ENCODE peak calls at places on chromosomes 12 and 14, in ten cellular contexts. One of them, this sample, is unnamed.
A peak's percentile ranks its signal among the peaks of the same experiment; 100 is the strongest.

GRCh38 chr12:113056631-113057488 is at the start of gene DTX1:
- DNase-seq in H54: no peak
- DNase-seq in stimulated activated CD4-positive, alpha-beta T cell treated with anti-CD3 and anti-CD28 coated beads, TNF-alpha, amount 100 ng/mL, for 48 hours: no peak
- DNase-seq in ELF-1: no peak
- DNase-seq in stimulated activated CD8-positive, alpha-beta memory T cell treated with anti-CD3 and anti-CD28 coated beads, Interleukin-2, amount 100 ng/mL, for 1 hour: no peak
- DNase-seq in NCI-H2029: no peak
- DNase-seq in fibroblast of lung: peak; percentile 3
- DNase-seq in activated CD8-positive, alpha-beta memory T cell treated with anti-CD3 and anti-CD28 coated beads, Interleukin-2, amount 50 U/mL, for 48 hours: no peak
- DNase-seq in endothelial cell: no peak
- DNase-seq in amniotic stem cell: no peak
- DNase-seq in this sample: no peak

GRCh38 chr12:4273651-4274395 is at the start of gene CCND2:
- DNase-seq in amniotic stem cell: no peak
- DNase-seq in activated CD8-positive, alpha-beta memory T cell treated with anti-CD3 and anti-CD28 coated beads, Interleukin-2, amount 50 U/mL, for 48 hours: peak; percentile 88
- DNase-seq in ELF-1: peak; percentile 91
- DNase-seq in NCI-H2029: no peak
- DNase-seq in stimulated activated CD8-positive, alpha-beta memory T cell treated with anti-CD3 and anti-CD28 coated beads, Interleukin-2, amount 100 ng/mL, for 1 hour: peak; percentile 50
- DNase-seq in stimulated activated CD4-positive, alpha-beta T cell treated with anti-CD3 and anti-CD28 coated beads, TNF-alpha, amount 100 ng/mL, for 48 hours: peak; percentile 77
- DNase-seq in H54: peak; percentile 27
- DNase-seq in fibroblast of lung: peak; percentile 68
- DNase-seq in endothelial cell: peak; percentile 66
- DNase-seq in this sample: peak; percentile 72

GRCh38 chr12:124082676-124083075 is 109.7 kb downstream of the ZNF664 start:
- DNase-seq in stimulated activated CD8-positive, alpha-beta memory T cell treated with anti-CD3 and anti-CD28 coated beads, Interleukin-2, amount 100 ng/mL, for 1 hour: no peak
- DNase-seq in stimulated activated CD4-positive, alpha-beta T cell treated with anti-CD3 and anti-CD28 coated beads, TNF-alpha, amount 100 ng/mL, for 48 hours: no peak
- DNase-seq in activated CD8-positive, alpha-beta memory T cell treated with anti-CD3 and anti-CD28 coated beads, Interleukin-2, amount 50 U/mL, for 48 hours: no peak
- DNase-seq in amniotic stem cell: no peak
- DNase-seq in fibroblast of lung: no peak
- DNase-seq in H54: no peak
- DNase-seq in NCI-H2029: no peak
- DNase-seq in endothelial cell: no peak
- DNase-seq in ELF-1: no peak
- DNase-seq in this sample: no peak

GRCh38 chr12:89468648-89469326 is 55.8 kb downstream of the GALNT4 start:
- DNase-seq in activated CD8-positive, alpha-beta memory T cell treated with anti-CD3 and anti-CD28 coated beads, Interleukin-2, amount 50 U/mL, for 48 hours: no peak
- DNase-seq in stimulated activated CD4-positive, alpha-beta T cell treated with anti-CD3 and anti-CD28 coated beads, TNF-alpha, amount 100 ng/mL, for 48 hours: no peak
- DNase-seq in stimulated activated CD8-positive, alpha-beta memory T cell treated with anti-CD3 and anti-CD28 coated beads, Interleukin-2, amount 100 ng/mL, for 1 hour: no peak
- DNase-seq in amniotic stem cell: no peak
- DNase-seq in NCI-H2029: no peak
- DNase-seq in ELF-1: no peak
- DNase-seq in endothelial cell: no peak
- DNase-seq in H54: no peak
- DNase-seq in fibroblast of lung: no peak
- DNase-seq in this sample: peak; percentile 3

GRCh38 chr12:124847113-124847512 is 16.6 kb downstream of the SCARB1 start:
- DNase-seq in stimulated activated CD8-positive, alpha-beta memory T cell treated with anti-CD3 and anti-CD28 coated beads, Interleukin-2, amount 100 ng/mL, for 1 hour: no peak
- DNase-seq in amniotic stem cell: no peak
- DNase-seq in NCI-H2029: no peak
- DNase-seq in fibroblast of lung: no peak
- DNase-seq in endothelial cell: no peak
- DNase-seq in stimulated activated CD4-positive, alpha-beta T cell treated with anti-CD3 and anti-CD28 coated beads, TNF-alpha, amount 100 ng/mL, for 48 hours: no peak
- DNase-seq in ELF-1: no peak
- DNase-seq in H54: no peak
- DNase-seq in activated CD8-positive, alpha-beta memory T cell treated with anti-CD3 and anti-CD28 coated beads, Interleukin-2, amount 50 U/mL, for 48 hours: no peak
- DNase-seq in this sample: no peak

GRCh38 chr14:53528114-53528513 is 375.0 kb upstream of the DDHD1 start:
- DNase-seq in stimulated activated CD4-positive, alpha-beta T cell treated with anti-CD3 and anti-CD28 coated beads, TNF-alpha, amount 100 ng/mL, for 48 hours: no peak
- DNase-seq in H54: no peak
- DNase-seq in endothelial cell: no peak
- DNase-seq in fibroblast of lung: peak; percentile 18
- DNase-seq in NCI-H2029: no peak
- DNase-seq in amniotic stem cell: no peak
- DNase-seq in ELF-1: no peak
- DNase-seq in activated CD8-positive, alpha-beta memory T cell treated with anti-CD3 and anti-CD28 coated beads, Interleukin-2, amount 50 U/mL, for 48 hours: no peak
- DNase-seq in stimulated activated CD8-positive, alpha-beta memory T cell treated with anti-CD3 and anti-CD28 coated beads, Interleukin-2, amount 100 ng/mL, for 1 hour: no peak
- DNase-seq in this sample: no peak

GRCh38 chr12:65695077-65695865 is 129.0 kb upstream of the HMGA2 start:
- DNase-seq in ELF-1: no peak
- DNase-seq in stimulated activated CD8-positive, alpha-beta memory T cell treated with anti-CD3 and anti-CD28 coated beads, Interleukin-2, amount 100 ng/mL, for 1 hour: no peak
- DNase-seq in NCI-H2029: no peak
- DNase-seq in endothelial cell: no peak
- DNase-seq in fibroblast of lung: peak; percentile 99
- DNase-seq in amniotic stem cell: peak; percentile 72
- DNase-seq in stimulated activated CD4-positive, alpha-beta T cell treated with anti-CD3 and anti-CD28 coated beads, TNF-alpha, amount 100 ng/mL, for 48 hours: no peak
- DNase-seq in H54: peak; percentile 47
- DNase-seq in activated CD8-positive, alpha-beta memory T cell treated with anti-CD3 and anti-CD28 coated beads, Interleukin-2, amount 50 U/mL, for 48 hours: no peak
- DNase-seq in this sample: no peak

GRCh38 chr12:85828576-85828975 is 7.6 kb downstream of the RASSF9 start:
- DNase-seq in amniotic stem cell: no peak
- DNase-seq in ELF-1: no peak
- DNase-seq in endothelial cell: no peak
- DNase-seq in NCI-H2029: no peak
- DNase-seq in stimulated activated CD8-positive, alpha-beta memory T cell treated with anti-CD3 and anti-CD28 coated beads, Interleukin-2, amount 100 ng/mL, for 1 hour: no peak
- DNase-seq in stimulated activated CD4-positive, alpha-beta T cell treated with anti-CD3 and anti-CD28 coated beads, TNF-alpha, amount 100 ng/mL, for 48 hours: no peak
- DNase-seq in H54: no peak
- DNase-seq in fibroblast of lung: peak; percentile 78
- DNase-seq in activated CD8-positive, alpha-beta memory T cell treated with anti-CD3 and anti-CD28 coated beads, Interleukin-2, amount 50 U/mL, for 48 hours: no peak
- DNase-seq in this sample: no peak

GRCh38 chr12:117749431-117749830 is 219.4 kb downstream of the KSR2 start:
- DNase-seq in fibroblast of lung: no peak
- DNase-seq in stimulated activated CD4-positive, alpha-beta T cell treated with anti-CD3 and anti-CD28 coated beads, TNF-alpha, amount 100 ng/mL, for 48 hours: no peak
- DNase-seq in ELF-1: no peak
- DNase-seq in amniotic stem cell: no peak
- DNase-seq in H54: no peak
- DNase-seq in stimulated activated CD8-positive, alpha-beta memory T cell treated with anti-CD3 and anti-CD28 coated beads, Interleukin-2, amount 100 ng/mL, for 1 hour: no peak
- DNase-seq in activated CD8-positive, alpha-beta memory T cell treated with anti-CD3 and anti-CD28 coated beads, Interleukin-2, amount 50 U/mL, for 48 hours: no peak
- DNase-seq in NCI-H2029: no peak
- DNase-seq in endothelial cell: no peak
- DNase-seq in this sample: no peak

GRCh38 chr12:69254046-69254445 is 14.7 kb downstream of the CPSF6 start:
- DNase-seq in stimulated activated CD4-positive, alpha-beta T cell treated with anti-CD3 and anti-CD28 coated beads, TNF-alpha, amount 100 ng/mL, for 48 hours: no peak
- DNase-seq in NCI-H2029: peak; percentile 9
- DNase-seq in activated CD8-positive, alpha-beta memory T cell treated with anti-CD3 and anti-CD28 coated beads, Interleukin-2, amount 50 U/mL, for 48 hours: no peak
- DNase-seq in fibroblast of lung: peak; percentile 43
- DNase-seq in H54: no peak
- DNase-seq in stimulated activated CD8-positive, alpha-beta memory T cell treated with anti-CD3 and anti-CD28 coated beads, Interleukin-2, amount 100 ng/mL, for 1 hour: no peak
- DNase-seq in ELF-1: no peak
- DNase-seq in endothelial cell: no peak
- DNase-seq in amniotic stem cell: no peak
- DNase-seq in this sample: no peak

GRCh38 chr14:104315625-104316024 is 177.2 kb downstream of the KIF26A start:
- DNase-seq in fibroblast of lung: no peak
- DNase-seq in stimulated activated CD8-positive, alpha-beta memory T cell treated with anti-CD3 and anti-CD28 coated beads, Interleukin-2, amount 100 ng/mL, for 1 hour: no peak
- DNase-seq in amniotic stem cell: no peak
- DNase-seq in stimulated activated CD4-positive, alpha-beta T cell treated with anti-CD3 and anti-CD28 coated beads, TNF-alpha, amount 100 ng/mL, for 48 hours: no peak
- DNase-seq in ELF-1: no peak
- DNase-seq in H54: no peak
- DNase-seq in endothelial cell: peak; percentile 2
- DNase-seq in activated CD8-positive, alpha-beta memory T cell treated with anti-CD3 and anti-CD28 coated beads, Interleukin-2, amount 50 U/mL, for 48 hours: no peak
- DNase-seq in NCI-H2029: no peak
- DNase-seq in this sample: no peak

GRCh38 chr14:79516009-79516408 is 695.3 kb downstream of the DIO2 start:
- DNase-seq in endothelial cell: no peak
- DNase-seq in ELF-1: peak; percentile 77
- DNase-seq in NCI-H2029: no peak
- DNase-seq in fibroblast of lung: no peak
- DNase-seq in H54: no peak
- DNase-seq in stimulated activated CD8-positive, alpha-beta memory T cell treated with anti-CD3 and anti-CD28 coated beads, Interleukin-2, amount 100 ng/mL, for 1 hour: no peak
- DNase-seq in stimulated activated CD4-positive, alpha-beta T cell treated with anti-CD3 and anti-CD28 coated beads, TNF-alpha, amount 100 ng/mL, for 48 hours: no peak
- DNase-seq in activated CD8-positive, alpha-beta memory T cell treated with anti-CD3 and anti-CD28 coated beads, Interleukin-2, amount 50 U/mL, for 48 hours: no peak
- DNase-seq in amniotic stem cell: no peak
- DNase-seq in this sample: no peak

GRCh38 chr12:54411398-54412241 is 7.4 kb downstream of the ITGA5 start:
- DNase-seq in fibroblast of lung: peak; percentile 92
- DNase-seq in activated CD8-positive, alpha-beta memory T cell treated with anti-CD3 and anti-CD28 coated beads, Interleukin-2, amount 50 U/mL, for 48 hours: peak; percentile 77
- DNase-seq in stimulated activated CD8-positive, alpha-beta memory T cell treated with anti-CD3 and anti-CD28 coated beads, Interleukin-2, amount 100 ng/mL, for 1 hour: no peak
- DNase-seq in amniotic stem cell: peak; percentile 95
- DNase-seq in stimulated activated CD4-positive, alpha-beta T cell treated with anti-CD3 and anti-CD28 coated beads, TNF-alpha, amount 100 ng/mL, for 48 hours: peak; percentile 37
- DNase-seq in H54: peak; percentile 90
- DNase-seq in ELF-1: no peak
- DNase-seq in endothelial cell: no peak
- DNase-seq in NCI-H2029: no peak
- DNase-seq in this sample: no peak

GRCh38 chr14:99315197-99315596 is 43.2 kb upstream of the BCL11B start:
- DNase-seq in stimulated activated CD4-positive, alpha-beta T cell treated with anti-CD3 and anti-CD28 coated beads, TNF-alpha, amount 100 ng/mL, for 48 hours: no peak
- DNase-seq in endothelial cell: no peak
- DNase-seq in ELF-1: no peak
- DNase-seq in H54: no peak
- DNase-seq in fibroblast of lung: no peak
- DNase-seq in activated CD8-positive, alpha-beta memory T cell treated with anti-CD3 and anti-CD28 coated beads, Interleukin-2, amount 50 U/mL, for 48 hours: no peak
- DNase-seq in NCI-H2029: no peak
- DNase-seq in amniotic stem cell: no peak
- DNase-seq in stimulated activated CD8-positive, alpha-beta memory T cell treated with anti-CD3 and anti-CD28 coated beads, Interleukin-2, amount 100 ng/mL, for 1 hour: no peak
- DNase-seq in this sample: no peak

This sample was measured in CMK.